ENCODE peak calls at places on chromosomes 16 and 17, in five cellular contexts. I is heart left ventricle, E is colonic mucosa, M is kidney, X is AG04450. Q is an unnamed sample.

GRCh38 chr17:44219636-44220210 is at the start of gene UBTF:
- DNase-seq in M (peak; percentile 93), X (no peak), I (peak; percentile 84), E (no peak), Q (peak; percentile 80)

GRCh38 chr16:2952679-2953078 is 11.4 kb upstream of the KREMEN2 start:
- DNase-seq in E (no peak), I (no peak), M (no peak), X (no peak), Q (no peak)

GRCh38 chr17:28335959-28336871 is 654 bp downstream of the TNFAIP1 start:
- DNase-seq in I (peak; percentile 83), X (peak; percentile 74), E (peak; percentile 70), M (peak; percentile 85), Q (peak; percentile 44)

GRCh38 chr17:72183194-72183685 is 62.4 kb downstream of the SOX9 start:
- DNase-seq in I (no peak), E (no peak), X (no peak), M (no peak), Q (no peak)

GRCh38 chr17:77959926-77960521 is 1.5 kb downstream of the TNRC6C start:
- DNase-seq in M (no peak), I (no peak), E (no peak), X (no peak), Q (no peak)

GRCh38 chr17:32793841-32794240 is 83.1 kb downstream of the MYO1D start:
- DNase-seq in E (no peak), X (no peak), M (no peak), I (no peak), Q (no peak)

GRCh38 chr16:87658564-87659225 is 56.4 kb downstream of the JPH3 start:
- DNase-seq in I (no peak), X (no peak), M (no peak), E (no peak), Q (no peak)

GRCh38 chr16:3007957-3008748 is 4.6 kb upstream of the CLDN9 start:
- DNase-seq in I (no peak), M (no peak), X (no peak), E (no peak), Q (peak; percentile 43)

GRCh38 chr17:80912451-80912850 is 79.2 kb upstream of the CHMP6 start:
- DNase-seq in M (peak; percentile 28), I (no peak), X (no peak), E (no peak), Q (no peak)

GRCh38 chr16:85176541-85177447 is 64.5 kb upstream of the CIBAR2 start:
- DNase-seq in M (peak; percentile 70), E (no peak), I (no peak), X (no peak), Q (no peak)

GRCh38 chr17:47727704-47728036 is 5.4 kb upstream of the TBX21 start:
- DNase-seq in M (peak; percentile 57), I (no peak), X (no peak), E (no peak), Q (no peak)

GRCh38 chr16:14050297-14051027 is 20.7 kb upstream of the MRTFB start:
- DNase-seq in M (no peak), X (no peak), E (no peak), I (no peak), Q (no peak)

GRCh38 chr16:68117884-68118283 is 32.7 kb downstream of the NFATC3 start:
- DNase-seq in E (no peak), I (no peak), X (no peak), M (no peak), Q (no peak)

GRCh38 chr16:55555436-55555835 is 11.0 kb upstream of the CAPNS2 start:
- DNase-seq in X (no peak), I (no peak), E (no peak), M (no peak), Q (no peak)

GRCh38 chr16:7313170-7313569 is 19.5 kb upstream of the RBFOX1 start:
- DNase-seq in I (no peak), X (no peak), E (no peak), M (no peak), Q (no peak)

GRCh38 chr16:3841729-3842508 is 38.6 kb downstream of the CREBBP start:
- DNase-seq in X (no peak), M (no peak), I (no peak), E (no peak), Q (no peak)

GRCh38 chr17:48307814-48308411 is 122.1 kb downstream of the SKAP1 start:
- DNase-seq in I (peak; percentile 10), M (peak; percentile 65), E (peak; percentile 53), X (peak; percentile 32), Q (peak; percentile 23)

GRCh38 chr16:69859105-69859969 is 91.8 kb upstream of the CLEC18A start:
- DNase-seq in X (no peak), E (peak; percentile 77), M (no peak), I (peak; percentile 53), Q (peak; percentile 40)

GRCh38 chr17:2867441-2868424 is 71.5 kb downstream of the RAP1GAP2 start:
- DNase-seq in E (no peak), X (peak; percentile 38), I (no peak), M (no peak), Q (no peak)

GRCh38 chr17:11950771-11951519 is 46.3 kb downstream of the ZNF18 start:
- DNase-seq in E (no peak), I (no peak), X (no peak), M (no peak), Q (no peak)

GRCh38 chr17:49928826-49929475 is 40.0 kb upstream of the DLX4 start:
- DNase-seq in I (no peak), X (no peak), E (no peak), M (no peak), Q (no peak)

GRCh38 chr17:77279448-77280303 is 138.9 kb downstream of the SEC14L1 start:
- DNase-seq in I (no peak), X (no peak), E (peak; percentile 52), M (no peak), Q (no peak)

GRCh38 chr17:3766783-3767182 is 34.2 kb downstream of the ITGAE start:
- DNase-seq in M (peak; percentile 18), E (no peak), I (no peak), X (no peak), Q (no peak)

GRCh38 chr17:13222931-13223330 is 205.1 kb upstream of the ELAC2 start:
- DNase-seq in I (no peak), E (peak; percentile 19), M (no peak), X (no peak), Q (no peak)

GRCh38 chr17:35738519-35739133 is 7.2 kb downstream of the RASL10B start:
- DNase-seq in X (no peak), M (peak; percentile 26), I (no peak), E (no peak), Q (no peak)

GRCh38 chr16:56871172-56871593 is 6.2 kb downstream of the SLC12A3 start:
- DNase-seq in I (no peak), E (peak; percentile 56), X (no peak), M (no peak), Q (no peak)

GRCh38 chr16:74862743-74863244 is 88.2 kb upstream of the FA2H start:
- DNase-seq in E (no peak), X (no peak), I (no peak), M (no peak), Q (no peak)

GRCh38 chr16:968620-969019 is 2.2 kb downstream of the LMF1 start:
- DNase-seq in E (no peak), X (no peak), M (no peak), I (no peak), Q (no peak)

GRCh38 chr16:11494029-11494428 is 92.7 kb downstream of the LITAF start:
- DNase-seq in E (no peak), I (no peak), M (no peak), X (no peak), Q (no peak)

GRCh38 chr16:65122724-65122973 is 786 bp upstream of the CDH11 start:
- DNase-seq in M (no peak), E (no peak), I (no peak), X (no peak), Q (no peak)

GRCh38 chr17:10022416-10022815 is 117.3 kb upstream of the RCVRN start:
- DNase-seq in E (no peak), X (no peak), I (peak; percentile 33), M (no peak), Q (no peak)

DNA sequence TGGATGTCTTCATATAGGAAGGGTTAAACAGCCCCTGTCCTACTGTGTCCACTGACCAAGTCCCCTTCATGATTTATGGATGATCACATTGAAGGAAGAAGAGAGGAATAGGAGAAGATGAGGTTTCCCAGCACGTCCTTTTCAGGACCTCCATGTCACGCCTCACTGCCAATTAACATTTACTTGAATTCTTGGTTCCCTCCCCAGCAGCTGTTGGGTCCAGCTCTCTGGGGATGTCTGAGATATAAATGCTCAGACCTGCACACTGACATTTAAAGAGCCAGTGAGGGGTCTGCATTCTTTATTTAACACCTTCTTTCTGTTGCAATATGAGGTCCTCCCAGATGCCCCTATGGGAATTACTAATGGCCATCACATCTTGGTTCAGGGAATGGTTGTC is 230.6 kb upstream of the HSBP1 start:
- DNase-seq in E (no peak), X (no peak), I (no peak), M (no peak), Q (no peak)
- H3K27ac ChIP-seq in E (no peak overlapping the region), X (no peak overlapping the region), I (no peak overlapping the region), M (no peak overlapping the region), Q (no peak overlapping the region)

DNA sequence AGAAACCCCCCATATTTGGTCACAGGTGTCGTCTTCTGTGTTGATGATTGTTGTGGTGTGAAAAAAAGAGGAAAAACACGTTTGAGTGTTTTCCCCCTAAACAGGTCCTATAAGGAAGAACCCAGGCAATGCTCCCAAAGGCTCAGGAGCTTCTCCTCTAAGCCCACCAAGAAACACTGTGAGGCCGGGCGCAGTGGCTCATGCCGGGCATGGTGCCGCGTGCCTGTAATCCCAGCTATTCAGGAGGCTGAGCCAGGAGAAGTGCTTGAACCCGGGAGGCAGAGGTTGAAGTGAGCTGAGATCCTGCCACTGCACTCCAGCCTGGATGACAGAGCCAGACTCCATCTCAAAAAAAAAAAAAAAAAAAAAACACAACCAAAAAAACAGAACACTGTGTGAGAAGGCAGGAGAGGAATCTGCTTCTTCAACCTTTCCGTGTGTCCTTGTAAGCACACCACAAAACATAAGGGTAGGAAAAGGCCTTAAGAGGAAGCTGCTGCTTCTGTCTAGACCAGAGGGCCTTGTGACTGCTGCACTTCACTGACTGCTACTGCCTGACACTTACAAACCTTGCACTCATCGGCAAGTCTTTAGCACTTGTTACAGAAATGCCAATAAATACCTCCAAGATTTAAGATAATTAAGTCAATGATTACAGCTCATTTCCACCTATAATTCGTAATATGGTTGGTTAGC is 9.3 kb downstream of the JPT1 start:
- DNase-seq in M (no peak), E (no peak), X (no peak), I (no peak), Q (no peak)
- H3K27ac ChIP-seq in M (no peak overlapping the region), E (no peak overlapping the region), X (no peak overlapping the region), I (no peak overlapping the region), Q (no peak overlapping the region)

DNA sequence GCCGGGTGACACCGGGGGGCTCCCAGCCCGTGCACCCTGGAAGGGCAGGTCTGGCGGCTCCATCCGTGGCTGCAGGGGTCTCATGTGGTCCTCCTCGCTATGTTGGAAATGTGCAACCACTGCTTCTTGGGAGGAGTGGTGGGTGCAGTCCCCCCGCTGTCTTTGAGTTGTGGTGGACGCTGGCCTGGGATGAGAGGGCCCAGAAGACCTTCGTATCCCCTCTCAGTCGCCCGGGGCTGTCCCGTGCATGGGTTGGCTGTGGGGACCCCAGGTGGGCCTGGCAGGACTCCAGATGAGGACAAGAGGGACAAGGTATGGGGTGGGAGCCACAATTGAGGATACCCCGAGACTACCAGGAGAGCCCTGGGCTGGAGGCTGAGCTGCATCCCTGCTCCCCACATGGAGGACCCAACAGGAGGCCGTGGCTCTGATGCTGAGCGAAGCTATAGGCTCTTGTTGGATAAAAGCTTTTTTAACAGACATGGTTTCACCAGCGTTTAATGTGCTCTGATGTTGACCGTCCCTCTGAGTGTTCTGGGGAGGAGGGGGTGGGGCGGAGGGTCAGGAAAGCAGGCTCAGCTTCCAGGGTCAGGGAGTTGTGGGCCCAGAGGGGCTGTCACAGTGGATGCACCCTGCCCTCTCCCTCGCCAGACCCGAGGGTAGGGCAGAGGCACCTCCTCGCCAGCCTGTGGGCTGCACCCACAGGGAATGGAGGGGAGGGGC is 5.5 kb downstream of the SPATA2L start:
- DNase-seq in X (no peak), E (no peak), M (peak; percentile 72), I (no peak), Q (no peak)
- H3K27ac ChIP-seq in X (no peak overlapping the region), E (no peak overlapping the region), M (no peak overlapping the region), I (no peak overlapping the region), Q (no peak overlapping the region)

GRCh38 chr17:83079340-83079747 is at the start of gene METRNL:
- DNase-seq in X (no peak), M (peak; percentile 95), I (peak; percentile 84), E (peak; percentile 83), Q (peak; percentile 80)
- H3K27ac ChIP-seq in X (no peak within 1 kb of the TSS), M (peak within 1 kb of the TSS; percentile 63), I (peak within 1 kb of the TSS; percentile 89), E (peak within 1 kb of the TSS; percentile 82), Q (peak within 1 kb of the TSS; percentile 86)